ENCODE peak calls at places on chromosomes 2 and 18, in nine cellular contexts. One of them, this sample, is unnamed.

GRCh38 chr18:70931942-70932814 is 643.3 kb downstream of the SOCS6 start:
- DNase-seq in stimulated activated CD4-positive, alpha-beta T cell treated with anti-CD3 and anti-CD28 coated beads, TNF-alpha, amount 100 ng/mL, for 4 hours: no peak
- DNase-seq in T-helper 1 cell: no peak
- DNase-seq in H54: no peak
- DNase-seq in effector CD8-positive, alpha-beta T cell: no peak
- DNase-seq in stimulated activated CD8-positive, alpha-beta memory T cell treated with anti-CD3 and anti-CD28 coated beads, Interleukin-12 subunit alpha, Interleukin-12 subunit beta, amount 100 ng/mL, for 1 hour: no peak
- DNase-seq in amygdala: no peak
- DNase-seq in astrocyte of the spinal cord: peak
- DNase-seq in AG20443: no peak
- DNase-seq in this sample: no peak

GRCh38 chr18:28777756-28778155 is 600.8 kb upstream of the CDH2 start:
- DNase-seq in stimulated activated CD4-positive, alpha-beta T cell treated with anti-CD3 and anti-CD28 coated beads, TNF-alpha, amount 100 ng/mL, for 4 hours: no peak
- DNase-seq in T-helper 1 cell: no peak
- DNase-seq in H54: no peak
- DNase-seq in effector CD8-positive, alpha-beta T cell: no peak
- DNase-seq in stimulated activated CD8-positive, alpha-beta memory T cell treated with anti-CD3 and anti-CD28 coated beads, Interleukin-12 subunit alpha, Interleukin-12 subunit beta, amount 100 ng/mL, for 1 hour: no peak
- DNase-seq in amygdala: no peak
- DNase-seq in astrocyte of the spinal cord: no peak
- DNase-seq in AG20443: no peak
- DNase-seq in this sample: no peak

GRCh38 chr2:24766609-24767008 is 26.6 kb downstream of the PTRHD1 start:
- DNase-seq in stimulated activated CD4-positive, alpha-beta T cell treated with anti-CD3 and anti-CD28 coated beads, TNF-alpha, amount 100 ng/mL, for 4 hours: no peak
- DNase-seq in T-helper 1 cell: no peak
- DNase-seq in H54: no peak
- DNase-seq in effector CD8-positive, alpha-beta T cell: no peak
- DNase-seq in stimulated activated CD8-positive, alpha-beta memory T cell treated with anti-CD3 and anti-CD28 coated beads, Interleukin-12 subunit alpha, Interleukin-12 subunit beta, amount 100 ng/mL, for 1 hour: no peak
- DNase-seq in amygdala: no peak
- DNase-seq in astrocyte of the spinal cord: no peak
- DNase-seq in AG20443: no peak
- DNase-seq in this sample: no peak

GRCh38 chr18:27604583-27604982 is 419.5 kb upstream of the CHST9 start:
- DNase-seq in stimulated activated CD4-positive, alpha-beta T cell treated with anti-CD3 and anti-CD28 coated beads, TNF-alpha, amount 100 ng/mL, for 4 hours: no peak
- DNase-seq in T-helper 1 cell: no peak
- DNase-seq in H54: no peak
- DNase-seq in effector CD8-positive, alpha-beta T cell: no peak
- DNase-seq in stimulated activated CD8-positive, alpha-beta memory T cell treated with anti-CD3 and anti-CD28 coated beads, Interleukin-12 subunit alpha, Interleukin-12 subunit beta, amount 100 ng/mL, for 1 hour: no peak
- DNase-seq in amygdala: no peak
- DNase-seq in astrocyte of the spinal cord: peak
- DNase-seq in AG20443: no peak
- DNase-seq in this sample: no peak

GRCh38 chr2:88122141-88122884 is 5.5 kb downstream of the FABP1 start:
- DNase-seq in stimulated activated CD4-positive, alpha-beta T cell treated with anti-CD3 and anti-CD28 coated beads, TNF-alpha, amount 100 ng/mL, for 4 hours: no peak
- DNase-seq in T-helper 1 cell: no peak
- DNase-seq in H54: no peak
- DNase-seq in effector CD8-positive, alpha-beta T cell: no peak
- DNase-seq in stimulated activated CD8-positive, alpha-beta memory T cell treated with anti-CD3 and anti-CD28 coated beads, Interleukin-12 subunit alpha, Interleukin-12 subunit beta, amount 100 ng/mL, for 1 hour: no peak
- DNase-seq in amygdala: no peak
- DNase-seq in astrocyte of the spinal cord: no peak
- DNase-seq in AG20443: no peak
- DNase-seq in this sample: no peak

GRCh38 chr2:871926-872680 is 78.5 kb upstream of the SNTG2 start:
- DNase-seq in stimulated activated CD4-positive, alpha-beta T cell treated with anti-CD3 and anti-CD28 coated beads, TNF-alpha, amount 100 ng/mL, for 4 hours: no peak
- DNase-seq in T-helper 1 cell: no peak
- DNase-seq in H54: no peak
- DNase-seq in effector CD8-positive, alpha-beta T cell: no peak
- DNase-seq in stimulated activated CD8-positive, alpha-beta memory T cell treated with anti-CD3 and anti-CD28 coated beads, Interleukin-12 subunit alpha, Interleukin-12 subunit beta, amount 100 ng/mL, for 1 hour: no peak
- DNase-seq in amygdala: no peak
- DNase-seq in astrocyte of the spinal cord: no peak
- DNase-seq in AG20443: no peak
- DNase-seq in this sample: no peak

GRCh38 chr2:67446504-67446911 is 49.4 kb downstream of the ETAA1 start:
- DNase-seq in stimulated activated CD4-positive, alpha-beta T cell treated with anti-CD3 and anti-CD28 coated beads, TNF-alpha, amount 100 ng/mL, for 4 hours: no peak
- DNase-seq in T-helper 1 cell: no peak
- DNase-seq in H54: no peak
- DNase-seq in effector CD8-positive, alpha-beta T cell: no peak
- DNase-seq in stimulated activated CD8-positive, alpha-beta memory T cell treated with anti-CD3 and anti-CD28 coated beads, Interleukin-12 subunit alpha, Interleukin-12 subunit beta, amount 100 ng/mL, for 1 hour: no peak
- DNase-seq in amygdala: no peak
- DNase-seq in astrocyte of the spinal cord: peak
- DNase-seq in AG20443: no peak
- DNase-seq in this sample: no peak

GRCh38 chr2:96408631-96409542 is 73.3 kb downstream of the NCAPH start:
- DNase-seq in stimulated activated CD4-positive, alpha-beta T cell treated with anti-CD3 and anti-CD28 coated beads, TNF-alpha, amount 100 ng/mL, for 4 hours: no peak
- DNase-seq in T-helper 1 cell: no peak
- DNase-seq in H54: no peak
- DNase-seq in effector CD8-positive, alpha-beta T cell: no peak
- DNase-seq in stimulated activated CD8-positive, alpha-beta memory T cell treated with anti-CD3 and anti-CD28 coated beads, Interleukin-12 subunit alpha, Interleukin-12 subunit beta, amount 100 ng/mL, for 1 hour: no peak
- DNase-seq in amygdala: peak
- DNase-seq in astrocyte of the spinal cord: peak
- DNase-seq in AG20443: no peak
- DNase-seq in this sample: no peak

GRCh38 chr2:206764673-206765241 is 371 bp downstream of the MDH1B start:
- DNase-seq in stimulated activated CD4-positive, alpha-beta T cell treated with anti-CD3 and anti-CD28 coated beads, TNF-alpha, amount 100 ng/mL, for 4 hours: no peak
- DNase-seq in T-helper 1 cell: no peak
- DNase-seq in H54: no peak
- DNase-seq in effector CD8-positive, alpha-beta T cell: no peak
- DNase-seq in stimulated activated CD8-positive, alpha-beta memory T cell treated with anti-CD3 and anti-CD28 coated beads, Interleukin-12 subunit alpha, Interleukin-12 subunit beta, amount 100 ng/mL, for 1 hour: no peak
- DNase-seq in amygdala: no peak
- DNase-seq in astrocyte of the spinal cord: no peak
- DNase-seq in AG20443: no peak
- DNase-seq in this sample: no peak

GRCh38 chr2:185291035-185291647 is 447.5 kb upstream of the FSIP2 start:
- DNase-seq in stimulated activated CD4-positive, alpha-beta T cell treated with anti-CD3 and anti-CD28 coated beads, TNF-alpha, amount 100 ng/mL, for 4 hours: no peak
- DNase-seq in T-helper 1 cell: no peak
- DNase-seq in H54: no peak
- DNase-seq in effector CD8-positive, alpha-beta T cell: no peak
- DNase-seq in stimulated activated CD8-positive, alpha-beta memory T cell treated with anti-CD3 and anti-CD28 coated beads, Interleukin-12 subunit alpha, Interleukin-12 subunit beta, amount 100 ng/mL, for 1 hour: no peak
- DNase-seq in amygdala: no peak
- DNase-seq in astrocyte of the spinal cord: peak
- DNase-seq in AG20443: peak
- DNase-seq in this sample: no peak

GRCh38 chr2:14638488-14638887 is 6.0 kb downstream of the LRATD1 start:
- DNase-seq in stimulated activated CD4-positive, alpha-beta T cell treated with anti-CD3 and anti-CD28 coated beads, TNF-alpha, amount 100 ng/mL, for 4 hours: no peak
- DNase-seq in T-helper 1 cell: no peak
- DNase-seq in H54: no peak
- DNase-seq in effector CD8-positive, alpha-beta T cell: no peak
- DNase-seq in stimulated activated CD8-positive, alpha-beta memory T cell treated with anti-CD3 and anti-CD28 coated beads, Interleukin-12 subunit alpha, Interleukin-12 subunit beta, amount 100 ng/mL, for 1 hour: no peak
- DNase-seq in amygdala: no peak
- DNase-seq in astrocyte of the spinal cord: no peak
- DNase-seq in AG20443: no peak
- DNase-seq in this sample: no peak

GRCh38 chr2:13201924-13202323 is 485.2 kb downstream of the TRIB2 start:
- DNase-seq in stimulated activated CD4-positive, alpha-beta T cell treated with anti-CD3 and anti-CD28 coated beads, TNF-alpha, amount 100 ng/mL, for 4 hours: no peak
- DNase-seq in T-helper 1 cell: no peak
- DNase-seq in H54: no peak
- DNase-seq in effector CD8-positive, alpha-beta T cell: no peak
- DNase-seq in stimulated activated CD8-positive, alpha-beta memory T cell treated with anti-CD3 and anti-CD28 coated beads, Interleukin-12 subunit alpha, Interleukin-12 subunit beta, amount 100 ng/mL, for 1 hour: no peak
- DNase-seq in amygdala: no peak
- DNase-seq in astrocyte of the spinal cord: peak
- DNase-seq in AG20443: peak
- DNase-seq in this sample: no peak

GRCh38 chr2:230664128-230664527 is 48.5 kb upstream of the CAB39 start:
- DNase-seq in stimulated activated CD4-positive, alpha-beta T cell treated with anti-CD3 and anti-CD28 coated beads, TNF-alpha, amount 100 ng/mL, for 4 hours: no peak
- DNase-seq in T-helper 1 cell: no peak
- DNase-seq in H54: no peak
- DNase-seq in effector CD8-positive, alpha-beta T cell: no peak
- DNase-seq in stimulated activated CD8-positive, alpha-beta memory T cell treated with anti-CD3 and anti-CD28 coated beads, Interleukin-12 subunit alpha, Interleukin-12 subunit beta, amount 100 ng/mL, for 1 hour: no peak
- DNase-seq in amygdala: no peak
- DNase-seq in astrocyte of the spinal cord: peak
- DNase-seq in AG20443: peak
- DNase-seq in this sample: no peak

GRCh38 chr2:145593991-145594702 is 1074.2 kb upstream of the ZEB2 start:
- DNase-seq in stimulated activated CD4-positive, alpha-beta T cell treated with anti-CD3 and anti-CD28 coated beads, TNF-alpha, amount 100 ng/mL, for 4 hours: no peak
- DNase-seq in T-helper 1 cell: no peak
- DNase-seq in H54: peak
- DNase-seq in effector CD8-positive, alpha-beta T cell: no peak
- DNase-seq in stimulated activated CD8-positive, alpha-beta memory T cell treated with anti-CD3 and anti-CD28 coated beads, Interleukin-12 subunit alpha, Interleukin-12 subunit beta, amount 100 ng/mL, for 1 hour: no peak
- DNase-seq in amygdala: no peak
- DNase-seq in astrocyte of the spinal cord: peak
- DNase-seq in AG20443: peak
- DNase-seq in this sample: no peak

GRCh38 chr18:54251606-54252400 is 17.5 kb upstream of the POLI start:
- DNase-seq in stimulated activated CD4-positive, alpha-beta T cell treated with anti-CD3 and anti-CD28 coated beads, TNF-alpha, amount 100 ng/mL, for 4 hours: no peak
- DNase-seq in T-helper 1 cell: no peak
- DNase-seq in H54: no peak
- DNase-seq in effector CD8-positive, alpha-beta T cell: no peak
- DNase-seq in stimulated activated CD8-positive, alpha-beta memory T cell treated with anti-CD3 and anti-CD28 coated beads, Interleukin-12 subunit alpha, Interleukin-12 subunit beta, amount 100 ng/mL, for 1 hour: no peak
- DNase-seq in amygdala: no peak
- DNase-seq in astrocyte of the spinal cord: no peak
- DNase-seq in AG20443: peak
- DNase-seq in this sample: no peak

GRCh38 chr2:109202486-109202885 is 73.5 kb downstream of the SH3RF3 start:
- DNase-seq in stimulated activated CD4-positive, alpha-beta T cell treated with anti-CD3 and anti-CD28 coated beads, TNF-alpha, amount 100 ng/mL, for 4 hours: no peak
- DNase-seq in T-helper 1 cell: no peak
- DNase-seq in H54: no peak
- DNase-seq in effector CD8-positive, alpha-beta T cell: no peak
- DNase-seq in stimulated activated CD8-positive, alpha-beta memory T cell treated with anti-CD3 and anti-CD28 coated beads, Interleukin-12 subunit alpha, Interleukin-12 subunit beta, amount 100 ng/mL, for 1 hour: no peak
- DNase-seq in amygdala: no peak
- DNase-seq in astrocyte of the spinal cord: no peak
- DNase-seq in AG20443: no peak
- DNase-seq in this sample: no peak

GRCh38 chr18:11990541-11990940 is 9.2 kb downstream of the IMPA2 start:
- DNase-seq in stimulated activated CD4-positive, alpha-beta T cell treated with anti-CD3 and anti-CD28 coated beads, TNF-alpha, amount 100 ng/mL, for 4 hours: no peak
- DNase-seq in T-helper 1 cell: no peak
- DNase-seq in H54: no peak
- DNase-seq in effector CD8-positive, alpha-beta T cell: no peak
- DNase-seq in stimulated activated CD8-positive, alpha-beta memory T cell treated with anti-CD3 and anti-CD28 coated beads, Interleukin-12 subunit alpha, Interleukin-12 subunit beta, amount 100 ng/mL, for 1 hour: no peak
- DNase-seq in amygdala: no peak
- DNase-seq in astrocyte of the spinal cord: no peak
- DNase-seq in AG20443: no peak
- DNase-seq in this sample: no peak

GRCh38 chr2:18123577-18123976 is 245.1 kb downstream of the KCNS3 start:
- DNase-seq in stimulated activated CD4-positive, alpha-beta T cell treated with anti-CD3 and anti-CD28 coated beads, TNF-alpha, amount 100 ng/mL, for 4 hours: no peak
- DNase-seq in T-helper 1 cell: no peak
- DNase-seq in H54: no peak
- DNase-seq in effector CD8-positive, alpha-beta T cell: no peak
- DNase-seq in stimulated activated CD8-positive, alpha-beta memory T cell treated with anti-CD3 and anti-CD28 coated beads, Interleukin-12 subunit alpha, Interleukin-12 subunit beta, amount 100 ng/mL, for 1 hour: no peak
- DNase-seq in amygdala: no peak
- DNase-seq in astrocyte of the spinal cord: no peak
- DNase-seq in AG20443: no peak
- DNase-seq in this sample: no peak

GRCh38 chr2:45651415-45652089 is at the start of gene PRKCE:
- DNase-seq in stimulated activated CD4-positive, alpha-beta T cell treated with anti-CD3 and anti-CD28 coated beads, TNF-alpha, amount 100 ng/mL, for 4 hours: peak
- DNase-seq in T-helper 1 cell: peak
- DNase-seq in H54: peak
- DNase-seq in effector CD8-positive, alpha-beta T cell: peak
- DNase-seq in stimulated activated CD8-positive, alpha-beta memory T cell treated with anti-CD3 and anti-CD28 coated beads, Interleukin-12 subunit alpha, Interleukin-12 subunit beta, amount 100 ng/mL, for 1 hour: no peak
- DNase-seq in amygdala: peak
- DNase-seq in astrocyte of the spinal cord: peak
- DNase-seq in AG20443: peak
- DNase-seq in this sample: peak

GRCh38 chr2:179107737-179108136 is 57.8 kb upstream of the CCDC141 start:
- DNase-seq in stimulated activated CD4-positive, alpha-beta T cell treated with anti-CD3 and anti-CD28 coated beads, TNF-alpha, amount 100 ng/mL, for 4 hours: no peak
- DNase-seq in T-helper 1 cell: no peak
- DNase-seq in H54: no peak
- DNase-seq in effector CD8-positive, alpha-beta T cell: no peak
- DNase-seq in stimulated activated CD8-positive, alpha-beta memory T cell treated with anti-CD3 and anti-CD28 coated beads, Interleukin-12 subunit alpha, Interleukin-12 subunit beta, amount 100 ng/mL, for 1 hour: no peak
- DNase-seq in amygdala: no peak
- DNase-seq in astrocyte of the spinal cord: peak
- DNase-seq in AG20443: no peak
- DNase-seq in this sample: no peak

GRCh38 chr2:178449700-178450573 is 1.0 kb downstream of the PRKRA start:
- DNase-seq in stimulated activated CD4-positive, alpha-beta T cell treated with anti-CD3 and anti-CD28 coated beads, TNF-alpha, amount 100 ng/mL, for 4 hours: no peak
- DNase-seq in T-helper 1 cell: no peak
- DNase-seq in H54: no peak
- DNase-seq in effector CD8-positive, alpha-beta T cell: no peak
- DNase-seq in stimulated activated CD8-positive, alpha-beta memory T cell treated with anti-CD3 and anti-CD28 coated beads, Interleukin-12 subunit alpha, Interleukin-12 subunit beta, amount 100 ng/mL, for 1 hour: no peak
- DNase-seq in amygdala: peak
- DNase-seq in astrocyte of the spinal cord: peak
- DNase-seq in AG20443: no peak
- DNase-seq in this sample: no peak

GRCh38 chr18:76823574-76823973 is 1.2 kb downstream of the ZNF236 start:
- DNase-seq in stimulated activated CD4-positive, alpha-beta T cell treated with anti-CD3 and anti-CD28 coated beads, TNF-alpha, amount 100 ng/mL, for 4 hours: no peak
- DNase-seq in T-helper 1 cell: no peak
- DNase-seq in H54: no peak
- DNase-seq in effector CD8-positive, alpha-beta T cell: no peak
- DNase-seq in stimulated activated CD8-positive, alpha-beta memory T cell treated with anti-CD3 and anti-CD28 coated beads, Interleukin-12 subunit alpha, Interleukin-12 subunit beta, amount 100 ng/mL, for 1 hour: no peak
- DNase-seq in amygdala: no peak
- DNase-seq in astrocyte of the spinal cord: peak
- DNase-seq in AG20443: no peak
- DNase-seq in this sample: no peak

GRCh38 chr2:109138449-109138848 is 9.4 kb downstream of the SH3RF3 start:
- DNase-seq in stimulated activated CD4-positive, alpha-beta T cell treated with anti-CD3 and anti-CD28 coated beads, TNF-alpha, amount 100 ng/mL, for 4 hours: no peak
- DNase-seq in T-helper 1 cell: no peak
- DNase-seq in H54: no peak
- DNase-seq in effector CD8-positive, alpha-beta T cell: no peak
- DNase-seq in stimulated activated CD8-positive, alpha-beta memory T cell treated with anti-CD3 and anti-CD28 coated beads, Interleukin-12 subunit alpha, Interleukin-12 subunit beta, amount 100 ng/mL, for 1 hour: no peak
- DNase-seq in amygdala: no peak
- DNase-seq in astrocyte of the spinal cord: no peak
- DNase-seq in AG20443: no peak
- DNase-seq in this sample: no peak

GRCh38 chr18:67957684-67958083 is 441.2 kb upstream of the DSEL start:
- DNase-seq in stimulated activated CD4-positive, alpha-beta T cell treated with anti-CD3 and anti-CD28 coated beads, TNF-alpha, amount 100 ng/mL, for 4 hours: no peak
- DNase-seq in T-helper 1 cell: no peak
- DNase-seq in H54: no peak
- DNase-seq in effector CD8-positive, alpha-beta T cell: no peak
- DNase-seq in stimulated activated CD8-positive, alpha-beta memory T cell treated with anti-CD3 and anti-CD28 coated beads, Interleukin-12 subunit alpha, Interleukin-12 subunit beta, amount 100 ng/mL, for 1 hour: no peak
- DNase-seq in amygdala: no peak
- DNase-seq in astrocyte of the spinal cord: no peak
- DNase-seq in AG20443: no peak
- DNase-seq in this sample: no peak

GRCh38 chr2:238843476-238843875 is 4.4 kb upstream of the TWIST2 start:
- DNase-seq in stimulated activated CD4-positive, alpha-beta T cell treated with anti-CD3 and anti-CD28 coated beads, TNF-alpha, amount 100 ng/mL, for 4 hours: no peak
- DNase-seq in T-helper 1 cell: no peak
- DNase-seq in H54: no peak
- DNase-seq in effector CD8-positive, alpha-beta T cell: no peak
- DNase-seq in stimulated activated CD8-positive, alpha-beta memory T cell treated with anti-CD3 and anti-CD28 coated beads, Interleukin-12 subunit alpha, Interleukin-12 subunit beta, amount 100 ng/mL, for 1 hour: no peak
- DNase-seq in amygdala: no peak
- DNase-seq in astrocyte of the spinal cord: no peak
- DNase-seq in AG20443: no peak
- DNase-seq in this sample: no peak

GRCh38 chr2:237411683-237412349 is 2.1 kb downstream of the COL6A3 start:
- DNase-seq in stimulated activated CD4-positive, alpha-beta T cell treated with anti-CD3 and anti-CD28 coated beads, TNF-alpha, amount 100 ng/mL, for 4 hours: no peak
- DNase-seq in T-helper 1 cell: no peak
- DNase-seq in H54: no peak
- DNase-seq in effector CD8-positive, alpha-beta T cell: no peak
- DNase-seq in stimulated activated CD8-positive, alpha-beta memory T cell treated with anti-CD3 and anti-CD28 coated beads, Interleukin-12 subunit alpha, Interleukin-12 subunit beta, amount 100 ng/mL, for 1 hour: no peak
- DNase-seq in amygdala: no peak
- DNase-seq in astrocyte of the spinal cord: no peak
- DNase-seq in AG20443: peak
- DNase-seq in this sample: no peak

GRCh38 chr2:211258646-211259335 is 702.4 kb downstream of the CPS1 start:
- DNase-seq in stimulated activated CD4-positive, alpha-beta T cell treated with anti-CD3 and anti-CD28 coated beads, TNF-alpha, amount 100 ng/mL, for 4 hours: no peak
- DNase-seq in T-helper 1 cell: no peak
- DNase-seq in H54: no peak
- DNase-seq in effector CD8-positive, alpha-beta T cell: no peak
- DNase-seq in stimulated activated CD8-positive, alpha-beta memory T cell treated with anti-CD3 and anti-CD28 coated beads, Interleukin-12 subunit alpha, Interleukin-12 subunit beta, amount 100 ng/mL, for 1 hour: no peak
- DNase-seq in amygdala: no peak
- DNase-seq in astrocyte of the spinal cord: no peak
- DNase-seq in AG20443: no peak
- DNase-seq in this sample: no peak

GRCh38 chr18:13216092-13216582 is 2.4 kb upstream of the LDLRAD4 start:
- DNase-seq in stimulated activated CD4-positive, alpha-beta T cell treated with anti-CD3 and anti-CD28 coated beads, TNF-alpha, amount 100 ng/mL, for 4 hours: peak
- DNase-seq in T-helper 1 cell: peak
- DNase-seq in H54: peak
- DNase-seq in effector CD8-positive, alpha-beta T cell: peak
- DNase-seq in stimulated activated CD8-positive, alpha-beta memory T cell treated with anti-CD3 and anti-CD28 coated beads, Interleukin-12 subunit alpha, Interleukin-12 subunit beta, amount 100 ng/mL, for 1 hour: peak
- DNase-seq in amygdala: peak
- DNase-seq in astrocyte of the spinal cord: peak
- DNase-seq in AG20443: peak
- DNase-seq in this sample: peak

GRCh38 chr2:128498086-128498485 is 179.4 kb upstream of the HS6ST1 start:
- DNase-seq in stimulated activated CD4-positive, alpha-beta T cell treated with anti-CD3 and anti-CD28 coated beads, TNF-alpha, amount 100 ng/mL, for 4 hours: no peak
- DNase-seq in T-helper 1 cell: no peak
- DNase-seq in H54: no peak
- DNase-seq in effector CD8-positive, alpha-beta T cell: no peak
- DNase-seq in stimulated activated CD8-positive, alpha-beta memory T cell treated with anti-CD3 and anti-CD28 coated beads, Interleukin-12 subunit alpha, Interleukin-12 subunit beta, amount 100 ng/mL, for 1 hour: no peak
- DNase-seq in amygdala: no peak
- DNase-seq in astrocyte of the spinal cord: no peak
- DNase-seq in AG20443: no peak
- DNase-seq in this sample: no peak

GRCh38 chr2:44713170-44713569 is 228.3 kb upstream of the SIX3 start:
- DNase-seq in stimulated activated CD4-positive, alpha-beta T cell treated with anti-CD3 and anti-CD28 coated beads, TNF-alpha, amount 100 ng/mL, for 4 hours: no peak
- DNase-seq in T-helper 1 cell: no peak
- DNase-seq in H54: no peak
- DNase-seq in effector CD8-positive, alpha-beta T cell: no peak
- DNase-seq in stimulated activated CD8-positive, alpha-beta memory T cell treated with anti-CD3 and anti-CD28 coated beads, Interleukin-12 subunit alpha, Interleukin-12 subunit beta, amount 100 ng/mL, for 1 hour: no peak
- DNase-seq in amygdala: no peak
- DNase-seq in astrocyte of the spinal cord: no peak
- DNase-seq in AG20443: no peak
- DNase-seq in this sample: no peak

GRCh38 chr2:188326669-188327301 is 35.1 kb downstream of the GULP1 start:
- DNase-seq in stimulated activated CD4-positive, alpha-beta T cell treated with anti-CD3 and anti-CD28 coated beads, TNF-alpha, amount 100 ng/mL, for 4 hours: no peak
- DNase-seq in T-helper 1 cell: no peak
- DNase-seq in H54: no peak
- DNase-seq in effector CD8-positive, alpha-beta T cell: no peak
- DNase-seq in stimulated activated CD8-positive, alpha-beta memory T cell treated with anti-CD3 and anti-CD28 coated beads, Interleukin-12 subunit alpha, Interleukin-12 subunit beta, amount 100 ng/mL, for 1 hour: no peak
- DNase-seq in amygdala: no peak
- DNase-seq in astrocyte of the spinal cord: peak
- DNase-seq in AG20443: no peak
- DNase-seq in this sample: no peak

This sample was measured in T-helper 9 cell.